ENCODE peak calls at places on chromosomes 4 and X, in four cellular contexts. Z, X, C and E are unnamed samples.

GRCh38 chr4:29151584-29151983 is 1568.6 kb upstream of the PCDH7 start:
- DNase-seq in Z (no peak), C (no peak), X (no peak), E (no peak)

GRCh38 chr4:25580633-25581467 is 74.8 kb upstream of the SLC34A2 start:
- DNase-seq in C (no peak), X (no peak), Z (peak), E (peak)

GRCh38 chr4:105624530-105624929 is 72.1 kb downstream of the ARHGEF38 start:
- DNase-seq in X (no peak), C (no peak), Z (no peak), E (no peak)

GRCh38 chr4:107380836-107381438 is 339.1 kb downstream of the PAPSS1 start:
- DNase-seq in Z (no peak), C (peak), X (no peak), E (peak)

GRCh38 chr4:84878090-84878489 is 88.4 kb downstream of the WDFY3 start:
- DNase-seq in C (no peak), Z (no peak), X (no peak), E (no peak)

GRCh38 chr4:28313729-28314713 is 1453.4 kb downstream of the STIM2 start:
- DNase-seq in C (no peak), Z (no peak), X (no peak), E (no peak)

GRCh38 chrX:925094-925493 is 287.4 kb downstream of the CRLF2 start:
- DNase-seq in X (no peak), Z (no peak), C (no peak), E (no peak)

GRCh38 chr4:40448875-40449274 is 113.7 kb downstream of the CHRNA9 start:
- DNase-seq in X (no peak), C (no peak), Z (no peak), E (no peak)

GRCh38 chr4:123050014-123050413 is 127.6 kb upstream of the NUDT6 start:
- DNase-seq in C (no peak), Z (no peak), X (no peak), E (no peak)

GRCh38 chr4:21901831-21902230 is 46.7 kb downstream of the KCNIP4 start:
- DNase-seq in C (no peak), X (no peak), Z (no peak), E (no peak)

GRCh38 chrX:82384401-82384800 is 1123.7 kb upstream of the POU3F4 start:
- DNase-seq in C (no peak), X (no peak), Z (no peak), E (no peak)

GRCh38 chr4:142312391-142312790 is 533.7 kb downstream of the INPP4B start:
- DNase-seq in Z (no peak), X (no peak), C (no peak), E (no peak)

GRCh38 chrX:76064825-76065224 is 108.0 kb upstream of the PBDC1 start:
- DNase-seq in X (no peak), C (no peak), Z (no peak), E (no peak)

GRCh38 chrX:134528936-134529335 is 69.0 kb downstream of the HPRT1 start:
- DNase-seq in Z (no peak), C (no peak), X (no peak), E (no peak)

GRCh38 chrX:48509245-48509590 is 426 bp downstream of the PORCN start:
- DNase-seq in Z (no peak), C (no peak), X (no peak), E (no peak)

GRCh38 chrX:48578661-48579128 is 4.4 kb downstream of the RBM3 start:
- DNase-seq in C (no peak), Z (no peak), X (no peak), E (no peak)

DNA sequence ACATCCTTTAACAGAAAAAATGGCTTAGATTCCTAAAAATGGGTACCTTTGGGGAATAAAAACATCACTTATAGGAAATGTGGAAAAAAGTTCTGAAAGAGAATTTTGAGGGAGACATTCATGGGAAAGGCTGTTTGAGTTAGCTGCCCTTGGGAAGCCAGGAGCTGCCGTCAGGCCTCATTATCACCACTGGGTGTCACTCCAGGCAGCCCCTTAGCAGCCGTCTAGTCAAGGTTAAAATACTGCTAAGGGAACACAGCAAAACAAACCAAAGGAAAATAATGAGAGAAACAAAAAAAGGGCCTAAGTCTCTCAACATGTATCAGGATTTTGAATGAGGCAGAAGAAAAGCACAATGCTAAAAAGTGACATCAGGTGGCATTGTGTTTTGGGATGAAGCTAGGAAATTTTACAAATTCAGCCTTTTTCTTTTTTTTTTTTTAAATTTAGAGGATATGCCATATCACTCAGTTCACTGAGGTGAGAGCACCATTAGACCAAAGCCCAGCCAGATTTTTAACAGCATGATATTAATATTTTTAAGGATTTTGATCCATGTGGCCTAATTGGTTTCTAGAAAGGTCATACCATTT is 235.3 kb downstream of the GPAT3 start:
- DNase-seq in C (peak), X (peak), Z (peak), E (peak)
- TF ChIP-seq NR3C1 in C (no peak), X (no peak), Z (no peak), E (no peak)

DNA sequence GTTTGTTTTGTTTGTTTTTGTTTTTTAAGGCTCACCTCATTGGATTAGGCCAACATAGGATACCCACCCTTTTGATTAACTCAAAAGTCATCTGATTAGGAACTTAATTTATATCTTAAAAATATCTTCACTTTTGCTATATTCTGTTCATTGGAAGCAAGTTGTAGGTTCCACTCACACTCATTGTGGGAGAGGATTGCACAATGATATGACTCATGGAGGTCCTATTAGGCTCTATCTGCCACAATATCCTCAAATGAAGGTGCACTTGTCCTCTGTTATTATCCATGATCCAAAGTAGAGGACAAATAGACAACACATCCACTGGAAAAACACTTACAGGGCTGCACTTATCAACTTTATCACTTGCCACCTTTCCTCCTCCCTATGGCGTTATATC is 60.5 kb upstream of the ADAMTS3 start:
- DNase-seq in C (no peak), X (no peak), Z (no peak), E (no peak)
- TF ChIP-seq NR3C1 in C (no peak), X (no peak), Z (no peak), E (no peak)

DNA sequence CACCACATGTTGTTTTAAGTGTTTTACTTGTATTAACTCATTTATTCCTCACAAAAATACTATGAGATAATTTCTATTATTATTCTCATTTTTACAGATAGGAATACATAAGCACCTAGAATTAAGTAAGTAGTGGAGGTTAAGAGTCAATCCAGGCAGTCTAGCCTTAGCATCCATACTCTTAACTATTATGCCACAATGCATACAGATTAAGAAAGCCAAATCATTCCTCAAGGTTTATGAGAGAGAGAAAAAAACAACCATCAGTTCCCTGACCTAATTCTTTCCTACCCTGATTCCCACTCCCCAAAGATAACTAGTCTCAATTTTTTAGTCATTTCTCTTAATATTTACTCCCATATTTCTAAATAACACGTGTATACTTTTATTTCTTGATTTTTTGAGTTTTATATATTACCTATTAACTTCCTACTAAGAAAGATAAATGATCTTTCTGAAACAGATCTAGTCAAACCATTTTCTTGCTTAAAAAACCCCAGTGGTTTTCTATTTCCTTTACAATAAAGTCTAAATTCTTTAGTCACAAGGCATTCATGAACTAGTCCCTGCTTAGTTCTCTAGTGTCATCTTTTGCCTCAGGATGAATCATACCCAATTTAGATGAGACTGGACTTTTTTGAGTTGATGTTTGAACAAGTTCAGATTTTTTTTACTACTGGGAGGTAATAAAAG is 16.0 kb downstream of the UBA6 start:
- DNase-seq in Z (no peak), C (no peak), X (no peak), E (no peak)
- TF ChIP-seq NR3C1 in Z (no peak), C (no peak), X (no peak), E (no peak)

GRCh38 chrX:68896581-68896980 is 67.8 kb downstream of the EFNB1 start:
- DNase-seq in Z (no peak), X (no peak), C (no peak), E (no peak)

GRCh38 chrX:68892651-68893050 is 63.8 kb downstream of the EFNB1 start:
- DNase-seq in Z (no peak), C (no peak), X (no peak), E (no peak)

GRCh38 chrX:68895339-68896250 is 66.8 kb downstream of the EFNB1 start:
- DNase-seq in C (peak), X (no peak), Z (peak), E (no peak)

GRCh38 chrX:68894142-68894512 is 65.3 kb downstream of the EFNB1 start:
- DNase-seq in Z (no peak), X (no peak), C (no peak), E (no peak)

DNA sequence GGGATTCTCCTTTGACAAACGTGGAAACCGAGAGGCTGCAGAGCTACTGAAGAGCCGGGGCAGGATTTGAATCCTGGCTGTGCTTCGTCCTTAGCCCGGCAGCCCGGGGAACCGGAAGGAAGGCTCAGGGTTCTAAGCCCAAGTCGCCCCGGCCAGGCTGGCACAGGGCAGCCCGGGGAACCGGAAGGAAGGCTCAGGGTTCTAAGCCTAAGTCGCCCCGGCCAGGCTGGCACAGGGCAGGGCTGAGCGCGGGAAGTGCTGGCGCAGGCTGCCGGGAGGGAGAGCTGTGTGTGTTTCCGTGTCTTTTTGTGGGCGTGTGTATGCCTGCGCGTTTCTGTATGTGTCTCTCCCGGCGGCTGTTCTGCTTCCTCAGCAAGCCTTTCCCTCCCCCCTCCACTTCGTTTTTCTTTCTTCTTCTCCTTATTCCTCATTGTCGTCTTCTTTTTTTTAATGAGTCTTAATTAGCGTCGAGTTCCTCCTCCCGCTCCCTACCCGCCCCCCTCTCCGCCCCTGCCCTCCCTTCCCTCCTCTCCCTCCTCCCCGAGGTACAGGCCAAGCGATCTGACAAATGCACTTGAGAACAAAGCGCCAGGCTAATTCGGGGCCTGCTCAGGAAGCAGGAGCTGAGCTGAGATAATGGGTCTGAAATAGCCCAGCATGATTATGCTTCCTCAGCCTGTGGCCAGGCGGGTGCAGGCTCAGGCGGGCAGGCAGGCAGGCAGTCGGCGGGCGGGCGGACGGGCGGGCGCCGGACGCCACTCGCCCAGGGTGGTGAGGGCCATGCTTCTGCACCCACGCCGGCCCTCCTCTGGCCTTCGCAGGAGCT is 65.9 kb downstream of the EFNB1 start:
- DNase-seq in Z (no peak), X (no peak), C (peak), E (no peak)
- TF ChIP-seq NR3C1 in Z (no peak), X (no peak), C (no peak), E (no peak)

DNA sequence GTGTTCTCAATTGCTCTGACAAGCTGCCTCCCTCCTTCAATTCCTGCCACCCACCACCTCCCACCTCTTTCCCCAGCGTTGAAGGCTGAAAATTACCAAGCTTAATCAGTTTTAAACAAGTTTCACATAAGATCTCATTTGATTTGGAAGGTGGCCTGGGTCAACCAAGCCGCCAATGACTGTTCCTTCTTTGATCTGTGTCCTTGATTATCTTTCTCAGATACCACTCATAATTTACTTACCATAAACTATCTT is 211.4 kb downstream of the SLIT2 start:
- DNase-seq in C (no peak), Z (no peak), X (no peak), E (no peak)
- TF ChIP-seq NR3C1 in C (no peak), Z (no peak), X (no peak), E (no peak)

GRCh38 chr4:111204807-111205206 is 581.9 kb upstream of the PITX2 start:
- DNase-seq in X (no peak), C (no peak), Z (no peak), E (no peak)

GRCh38 chr4:111210576-111210975 is 587.7 kb upstream of the PITX2 start:
- DNase-seq in X (no peak), Z (no peak), C (no peak), E (no peak)

GRCh38 chr4:111213520-111213919 is 590.6 kb upstream of the PITX2 start:
- DNase-seq in Z (peak), X (no peak), C (no peak), E (no peak)

GRCh38 chr4:111209706-111210105 is 586.8 kb upstream of the PITX2 start:
- DNase-seq in Z (no peak), C (no peak), X (no peak), E (no peak)

DNA sequence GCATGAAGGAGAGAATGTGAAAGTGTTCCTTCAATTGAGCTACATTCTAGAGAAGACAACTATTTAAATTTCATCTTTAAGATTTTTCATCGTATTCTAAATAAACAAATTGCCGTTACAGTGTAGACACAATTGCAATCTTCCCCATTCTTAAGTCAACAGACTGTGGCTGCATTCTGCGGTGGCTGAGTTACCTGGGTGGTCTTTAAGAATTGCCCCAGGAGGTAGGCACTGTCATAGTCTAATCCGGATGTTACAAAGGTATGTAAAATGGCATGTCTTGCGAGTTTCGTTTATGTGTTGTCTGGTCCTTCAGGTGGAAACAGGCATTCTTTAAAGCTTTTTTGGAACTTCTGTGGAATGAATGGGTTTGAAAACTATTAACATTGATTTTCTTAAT is 586.1 kb upstream of the PITX2 start:
- DNase-seq in X (no peak), Z (no peak), C (no peak), E (peak)
- TF ChIP-seq NR3C1 in X (no peak), Z (no peak), C (no peak), E (no peak)

GRCh38 chrX:31845003-31845402 is 773.2 kb upstream of the FTHL17 start:
- DNase-seq in X (no peak), C (no peak), Z (no peak), E (no peak)
- TF ChIP-seq NR3C1 in X (no peak), C (no peak), Z (no peak), E (no peak)